ENCODE peak calls at places on chromosomes 6 and 20, in four cellular contexts. Y, O, G and F are unnamed samples.

GRCh38 chr6:45930419-45931059 is 85.1 kb downstream of the CLIC5 start:
- DNase-seq in G (peak), Y (peak), O (peak), F (peak)

GRCh38 chr6:300026-300425 is 7.7 kb downstream of the DUSP22 start:
- DNase-seq in G (no peak), Y (no peak), O (no peak), F (no peak)

GRCh38 chr20:32336918-32337347 is 21.2 kb upstream of the ASXL1 start:
- DNase-seq in O (peak), G (peak), Y (no peak), F (peak)

GRCh38 chr6:153790048-153790447 is 249.0 kb upstream of the OPRM1 start:
- DNase-seq in O (no peak), G (peak), Y (no peak), F (peak)

GRCh38 chr6:139608872-139609271 is 234.4 kb upstream of the CITED2 start:
- DNase-seq in G (peak), O (no peak), Y (no peak), F (no peak)

GRCh38 chr20:2114560-2114959 is 12.9 kb downstream of the STK35 start:
- DNase-seq in G (no peak), O (no peak), Y (no peak), F (no peak)

GRCh38 chr6:68635706-68636513 is 828 bp downstream of the ADGRB3 start:
- DNase-seq in G (peak), Y (no peak), O (peak), F (peak)

GRCh38 chr20:44993343-44993742 is 27.0 kb downstream of the STK4 start:
- DNase-seq in Y (no peak), O (no peak), G (no peak), F (no peak)

GRCh38 chr6:88662163-88662580 is 301.2 kb downstream of the RNGTT start:
- DNase-seq in G (no peak), Y (no peak), O (no peak), F (no peak)

GRCh38 chr20:9068232-9068781 is 580 bp upstream of the PLCB4 start:
- DNase-seq in G (no peak), Y (no peak), O (no peak), F (peak)

GRCh38 chr6:142474446-142475289 is 172.9 kb downstream of the ADGRG6 start:
- DNase-seq in G (peak), Y (no peak), O (peak), F (peak)

GRCh38 chr6:44051516-44051915 is 75.7 kb downstream of the MRPL14 start:
- DNase-seq in Y (no peak), O (no peak), G (peak), F (peak)

GRCh38 chr20:57619053-57619831 is 984 bp downstream of the ZBP1 start:
- DNase-seq in G (no peak), O (no peak), Y (peak), F (no peak)

GRCh38 chr20:50309280-50309763 is 118.7 kb downstream of the CEBPB start:
- DNase-seq in O (no peak), Y (no peak), G (peak), F (no peak)

GRCh38 chr6:53912661-53913060 is 117.9 kb downstream of the LRRC1 start:
- DNase-seq in Y (no peak), O (no peak), G (no peak), F (no peak)

GRCh38 chr6:167731731-167732422 is 94.8 kb upstream of the AFDN start:
- DNase-seq in O (no peak), G (no peak), Y (no peak), F (no peak)

GRCh38 chr6:38034269-38034914 is 214.9 kb downstream of the ZFAND3 start:
- DNase-seq in O (no peak), G (peak), Y (no peak), F (peak)

GRCh38 chr6:69179681-69180080 is 544.6 kb downstream of the ADGRB3 start:
- DNase-seq in Y (no peak), G (no peak), O (no peak), F (no peak)

GRCh38 chr6:131255911-131256310 is 120.6 kb downstream of the AKAP7 start:
- DNase-seq in Y (no peak), O (no peak), G (peak), F (no peak)

GRCh38 chr6:18265787-18266523 is 1.6 kb upstream of the DEK start:
- DNase-seq in O (no peak), G (no peak), Y (no peak), F (no peak)

GRCh38 chr6:14811760-14812428 is 434.0 kb upstream of the JARID2 start:
- DNase-seq in G (peak), O (no peak), Y (no peak), F (peak)

GRCh38 chr20:54221996-54222890 is 14.4 kb downstream of the PFDN4 start:
- DNase-seq in O (no peak), G (no peak), Y (no peak), F (no peak)

GRCh38 chr20:23541330-23541729 is 27.0 kb downstream of the CST9L start:
- DNase-seq in Y (no peak), O (no peak), G (no peak), F (no peak)

GRCh38 chr6:3706547-3707467 is 44.7 kb downstream of the PXDC1 start:
- DNase-seq in Y (no peak), O (no peak), G (no peak), F (no peak)